ENCODE peak calls at places on chromosomes 4 and X, in nine cellular contexts. K, J, G, Q, W, R, Y, I and O are unnamed samples.

GRCh38 chrX:44506688-44507087 is 36.0 kb downstream of the FUNDC1 start:
- DNase-seq in K (no peak), J (no peak), G (no peak), Q (no peak), W (no peak), R (no peak), Y (peak; percentile 2), I (peak; percentile 30), O (no peak)

GRCh38 chrX:68238568-68238967 is 194.7 kb downstream of the OPHN1 start:
- DNase-seq in K (no peak), J (no peak), G (no peak), Q (no peak), W (peak; percentile 43), R (no peak), Y (peak; percentile 21), I (peak; percentile 64), O (peak; percentile 7)

GRCh38 chrX:155612312-155613224 is at the start of gene TMLHE:
- DNase-seq in K (peak; percentile 44), J (peak; percentile 4), G (peak; percentile 75), Q (peak; percentile 54), W (no peak), R (peak; percentile 19), Y (peak; percentile 61), I (peak; percentile 67), O (peak; percentile 74)

GRCh38 chr4:2412885-2413716 is 5.3 kb downstream of the ZFYVE28 start:
- DNase-seq in K (peak; percentile 92), J (peak; percentile 91), G (peak; percentile 96), Q (peak; percentile 83), W (peak; percentile 88), R (peak; percentile 88), Y (peak; percentile 85), I (peak; percentile 92), O (peak; percentile 97)

GRCh38 chr4:81509822-81510221 is 38.1 kb upstream of the RASGEF1B start:
- DNase-seq in K (no peak), J (no peak), G (no peak), Q (no peak), W (no peak), R (no peak), Y (no peak), I (no peak), O (no peak)

GRCh38 chr4:70902577-70903281 is 560 bp downstream of the MOB1B start:
- DNase-seq in K (no peak), J (no peak), G (peak; percentile 54), Q (peak; percentile 25), W (peak; percentile 27), R (no peak), Y (no peak), I (peak; percentile 57), O (peak; percentile 71)

GRCh38 chrX:1086444-1087409 is 125.7 kb downstream of the CRLF2 start:
- DNase-seq in K (peak; percentile 6), J (no peak), G (no peak), Q (no peak), W (peak; percentile 57), R (peak; percentile 93), Y (no peak), I (no peak), O (no peak)

GRCh38 chr4:101074326-101074725 is 273.0 kb downstream of the PPP3CA start:
- DNase-seq in K (no peak), J (no peak), G (no peak), Q (peak; percentile 20), W (no peak), R (no peak), Y (no peak), I (no peak), O (no peak)

GRCh38 chrX:110665636-110666035 is 130.0 kb downstream of the CHRDL1 start:
- DNase-seq in K (peak; percentile 9), J (no peak), G (no peak), Q (peak; percentile 1), W (peak; percentile 48), R (no peak), Y (peak; percentile 50), I (peak; percentile 69), O (peak; percentile 58)

GRCh38 chrX:37905436-37906147 is 58.2 kb upstream of the DYNLT3 start:
- DNase-seq in K (no peak), J (no peak), G (peak; percentile 18), Q (peak; percentile 7), W (no peak), R (no peak), Y (peak; percentile 69), I (peak; percentile 70), O (peak; percentile 23)

GRCh38 chr4:83618431-83618830 is 82.5 kb downstream of the GPAT3 start:
- DNase-seq in K (peak; percentile 71), J (no peak), G (peak; percentile 45), Q (peak; percentile 41), W (peak; percentile 75), R (peak; percentile 52), Y (no peak), I (peak; percentile 23), O (peak; percentile 84)

GRCh38 chrX:69605521-69605920 is 10.4 kb upstream of the EDA start:
- DNase-seq in K (no peak), J (no peak), G (no peak), Q (no peak), W (no peak), R (no peak), Y (no peak), I (peak; percentile 42), O (no peak)
- H2AFZ ChIP-seq in K (no peak overlapping the region), J (no peak overlapping the region), G (no peak overlapping the region), Q (no peak overlapping the region), W (no peak overlapping the region), R (no peak overlapping the region), Y (peak overlapping the region; percentile 42), I (no peak overlapping the region), O (no peak overlapping the region)

GRCh38 chrX:153917814-153918213 is 8.2 kb downstream of the ARHGAP4 start:
- DNase-seq in K (peak; percentile 55), J (no peak), G (no peak), Q (no peak), W (no peak), R (no peak), Y (no peak), I (no peak), O (no peak)
- TF ChIP-seq EZH2 in K (no peak), J (no peak), G (no peak), Q (no peak), W (no peak), R (no peak), Y (no peak), I (no peak), O (no peak)

GRCh38 chr4:105714932-105715331 is 6.3 kb downstream of the GSTCD start:
- DNase-seq in K (no peak), J (no peak), G (no peak), Q (peak; percentile 16), W (no peak), R (no peak), Y (no peak), I (no peak), O (no peak)

GRCh38 chr4:105715692-105716278 is 7.2 kb downstream of the GSTCD start:
- DNase-seq in K (peak; percentile 22), J (no peak), G (peak; percentile 64), Q (peak; percentile 68), W (peak; percentile 64), R (peak; percentile 13), Y (peak; percentile 6), I (peak; percentile 9), O (peak; percentile 67)

GRCh38 chr4:105710678-105711077 is 2.1 kb downstream of the GSTCD start:
- DNase-seq in K (peak; percentile 47), J (no peak), G (no peak), Q (peak; percentile 17), W (peak; percentile 42), R (no peak), Y (no peak), I (no peak), O (peak; percentile 27)

GRCh38 chr4:105712766-105713165 is 4.2 kb downstream of the GSTCD start:
- DNase-seq in K (peak; percentile 35), J (no peak), G (no peak), Q (peak; percentile 11), W (peak; percentile 40), R (no peak), Y (no peak), I (no peak), O (peak; percentile 32)

GRCh38 chr4:105714071-105714521 is 5.5 kb downstream of the GSTCD start:
- DNase-seq in K (peak; percentile 32), J (no peak), G (no peak), Q (peak; percentile 25), W (peak; percentile 52), R (no peak), Y (no peak), I (no peak), O (peak; percentile 39)
- H2AFZ ChIP-seq in K (no peak overlapping the region), J (peak overlapping the region; percentile 79), G (no peak overlapping the region), Q (no peak overlapping the region), W (peak overlapping the region; percentile 48), R (no peak overlapping the region), Y (no peak overlapping the region), I (no peak overlapping the region), O (peak overlapping the region; percentile 34)

DNA sequence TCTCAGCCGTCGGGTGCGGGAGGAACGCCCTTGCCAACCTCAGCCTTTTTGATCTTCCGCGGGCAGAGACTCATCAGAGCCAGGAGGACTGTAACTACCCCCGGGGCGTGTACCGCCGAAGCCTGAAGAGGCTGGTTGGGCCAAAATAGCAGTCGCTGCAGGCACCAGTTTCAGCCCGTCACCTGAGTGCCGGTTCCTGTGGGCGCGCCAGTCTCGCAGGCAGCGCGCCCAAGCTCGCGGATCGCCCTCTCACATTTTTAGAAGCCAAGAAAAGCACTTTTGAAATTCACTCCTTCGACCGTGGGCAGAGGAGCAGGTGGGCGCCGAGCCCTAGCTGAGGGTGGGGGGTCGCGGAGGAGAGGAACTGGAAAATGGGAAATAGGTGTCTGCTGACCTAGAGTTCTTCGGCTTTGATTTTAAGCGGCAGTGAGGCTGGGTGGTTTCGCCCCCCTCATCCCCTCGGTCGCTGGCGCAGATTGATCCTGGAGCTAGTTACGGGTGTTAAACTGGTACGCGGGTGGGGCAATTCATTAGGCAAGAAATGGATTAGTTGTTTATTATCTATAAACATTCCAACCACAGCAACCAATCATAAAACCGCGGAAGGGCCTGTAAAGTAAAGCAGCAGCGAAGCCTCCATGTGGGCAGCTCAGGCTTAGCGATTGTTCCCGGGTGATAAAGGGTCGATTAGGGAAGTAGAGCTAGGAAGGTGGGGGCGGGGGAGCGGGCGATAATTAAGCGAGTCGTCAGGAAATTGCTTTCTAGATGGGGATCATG is 69.2 kb downstream of the FBXO8 start:
- DNase-seq in K (no peak), J (no peak), G (no peak), Q (peak; percentile 18), W (no peak), R (no peak), Y (peak; percentile 82), I (peak; percentile 74), O (peak; percentile 39)
- TF ChIP-seq EZH2 in K (peak; percentile 67), J (no peak), G (no peak), Q (peak; percentile 8), W (no peak), R (no peak), Y (peak; percentile 93), I (peak; percentile 65), O (no peak)